ENCODE peak calls at places on chromosomes 12 and 14, in six cellular contexts. One of them, this sample, is unnamed.
A peak's percentile ranks its signal among the peaks of the same experiment; 100 is the strongest.

GRCh38 chr14:72420749-72421452 is 473.0 kb downstream of the DPF3 start:
- DNase-seq in EH: peak; percentile 59
- DNase-seq in heart left ventricle: peak; percentile 78
- DNase-seq in CD4-positive, alpha-beta T cell: peak; percentile 42
- DNase-seq in activated T-cell treated with anti-CD3 and anti-CD28 coated beads for 1 hour: peak; percentile 46
- DNase-seq in stimulated activated effector memory CD8-positive, alpha-beta T cell treated with anti-CD3 and anti-CD28 coated beads, Interleukin-12 subunit alpha, Interleukin-12 subunit beta, amount 100 ng/mL, for 72 hours: peak; percentile 93
- DNase-seq in this sample: peak; percentile 69

GRCh38 chr12:127963926-127964325 is 303.0 kb upstream of the TMEM132C start:
- DNase-seq in EH: peak; percentile 60
- DNase-seq in activated T-cell treated with anti-CD3 and anti-CD28 coated beads for 1 hour: no peak
- DNase-seq in stimulated activated effector memory CD8-positive, alpha-beta T cell treated with anti-CD3 and anti-CD28 coated beads, Interleukin-12 subunit alpha, Interleukin-12 subunit beta, amount 100 ng/mL, for 72 hours: no peak
- DNase-seq in heart left ventricle: no peak
- DNase-seq in CD4-positive, alpha-beta T cell: no peak
- DNase-seq in this sample: no peak

GRCh38 chr12:48934312-48934706 is 9.0 kb upstream of the FKBP11 start:
- DNase-seq in stimulated activated effector memory CD8-positive, alpha-beta T cell treated with anti-CD3 and anti-CD28 coated beads, Interleukin-12 subunit alpha, Interleukin-12 subunit beta, amount 100 ng/mL, for 72 hours: no peak
- DNase-seq in CD4-positive, alpha-beta T cell: no peak
- DNase-seq in heart left ventricle: no peak
- DNase-seq in activated T-cell treated with anti-CD3 and anti-CD28 coated beads for 1 hour: no peak
- DNase-seq in EH: peak; percentile 19
- DNase-seq in this sample: no peak

GRCh38 chr12:71594214-71594948 is 69.3 kb downstream of the ZFC3H1 start:
- DNase-seq in EH: peak; percentile 18
- DNase-seq in CD4-positive, alpha-beta T cell: no peak
- DNase-seq in activated T-cell treated with anti-CD3 and anti-CD28 coated beads for 1 hour: no peak
- DNase-seq in heart left ventricle: no peak
- DNase-seq in stimulated activated effector memory CD8-positive, alpha-beta T cell treated with anti-CD3 and anti-CD28 coated beads, Interleukin-12 subunit alpha, Interleukin-12 subunit beta, amount 100 ng/mL, for 72 hours: no peak
- DNase-seq in this sample: no peak

GRCh38 chr14:48725001-48725734 is 861.0 kb downstream of the RPS29 start:
- DNase-seq in CD4-positive, alpha-beta T cell: no peak
- DNase-seq in activated T-cell treated with anti-CD3 and anti-CD28 coated beads for 1 hour: no peak
- DNase-seq in EH: no peak
- DNase-seq in heart left ventricle: no peak
- DNase-seq in stimulated activated effector memory CD8-positive, alpha-beta T cell treated with anti-CD3 and anti-CD28 coated beads, Interleukin-12 subunit alpha, Interleukin-12 subunit beta, amount 100 ng/mL, for 72 hours: no peak
- DNase-seq in this sample: no peak

GRCh38 chr12:14949631-14950030 is 11.3 kb upstream of the ERP27 start:
- DNase-seq in activated T-cell treated with anti-CD3 and anti-CD28 coated beads for 1 hour: no peak
- DNase-seq in heart left ventricle: no peak
- DNase-seq in stimulated activated effector memory CD8-positive, alpha-beta T cell treated with anti-CD3 and anti-CD28 coated beads, Interleukin-12 subunit alpha, Interleukin-12 subunit beta, amount 100 ng/mL, for 72 hours: no peak
- DNase-seq in EH: no peak
- DNase-seq in CD4-positive, alpha-beta T cell: no peak
- DNase-seq in this sample: no peak

GRCh38 chr12:131908716-131909595 is 14.5 kb downstream of the ULK1 start:
- DNase-seq in heart left ventricle: no peak
- DNase-seq in stimulated activated effector memory CD8-positive, alpha-beta T cell treated with anti-CD3 and anti-CD28 coated beads, Interleukin-12 subunit alpha, Interleukin-12 subunit beta, amount 100 ng/mL, for 72 hours: no peak
- DNase-seq in activated T-cell treated with anti-CD3 and anti-CD28 coated beads for 1 hour: no peak
- DNase-seq in CD4-positive, alpha-beta T cell: no peak
- DNase-seq in EH: no peak
- DNase-seq in this sample: no peak

GRCh38 chr14:26486922-26487321 is 110.9 kb downstream of the NOVA1 start:
- DNase-seq in stimulated activated effector memory CD8-positive, alpha-beta T cell treated with anti-CD3 and anti-CD28 coated beads, Interleukin-12 subunit alpha, Interleukin-12 subunit beta, amount 100 ng/mL, for 72 hours: no peak
- DNase-seq in CD4-positive, alpha-beta T cell: no peak
- DNase-seq in activated T-cell treated with anti-CD3 and anti-CD28 coated beads for 1 hour: no peak
- DNase-seq in heart left ventricle: no peak
- DNase-seq in EH: no peak
- DNase-seq in this sample: no peak

GRCh38 chr14:96086032-96086431 is 46.9 kb downstream of the C14orf132 start:
- DNase-seq in activated T-cell treated with anti-CD3 and anti-CD28 coated beads for 1 hour: no peak
- DNase-seq in heart left ventricle: no peak
- DNase-seq in CD4-positive, alpha-beta T cell: no peak
- DNase-seq in stimulated activated effector memory CD8-positive, alpha-beta T cell treated with anti-CD3 and anti-CD28 coated beads, Interleukin-12 subunit alpha, Interleukin-12 subunit beta, amount 100 ng/mL, for 72 hours: no peak
- DNase-seq in EH: peak; percentile 89
- DNase-seq in this sample: no peak

GRCh38 chr12:16506394-16506793 is 99.6 kb downstream of the LMO3 start:
- DNase-seq in heart left ventricle: no peak
- DNase-seq in CD4-positive, alpha-beta T cell: no peak
- DNase-seq in activated T-cell treated with anti-CD3 and anti-CD28 coated beads for 1 hour: no peak
- DNase-seq in stimulated activated effector memory CD8-positive, alpha-beta T cell treated with anti-CD3 and anti-CD28 coated beads, Interleukin-12 subunit alpha, Interleukin-12 subunit beta, amount 100 ng/mL, for 72 hours: no peak
- DNase-seq in EH: no peak
- DNase-seq in this sample: no peak

GRCh38 chr14:69865701-69866365 is 13.4 kb upstream of the SMOC1 start:
- DNase-seq in activated T-cell treated with anti-CD3 and anti-CD28 coated beads for 1 hour: no peak
- DNase-seq in CD4-positive, alpha-beta T cell: no peak
- DNase-seq in heart left ventricle: no peak
- DNase-seq in EH: no peak
- DNase-seq in stimulated activated effector memory CD8-positive, alpha-beta T cell treated with anti-CD3 and anti-CD28 coated beads, Interleukin-12 subunit alpha, Interleukin-12 subunit beta, amount 100 ng/mL, for 72 hours: no peak
- DNase-seq in this sample: no peak

GRCh38 chr14:56143025-56143424 is 24.8 kb downstream of the PELI2 start:
- DNase-seq in activated T-cell treated with anti-CD3 and anti-CD28 coated beads for 1 hour: no peak
- DNase-seq in EH: no peak
- DNase-seq in heart left ventricle: no peak
- DNase-seq in CD4-positive, alpha-beta T cell: no peak
- DNase-seq in stimulated activated effector memory CD8-positive, alpha-beta T cell treated with anti-CD3 and anti-CD28 coated beads, Interleukin-12 subunit alpha, Interleukin-12 subunit beta, amount 100 ng/mL, for 72 hours: no peak
- DNase-seq in this sample: no peak

GRCh38 chr14:69090187-69090789 is 62.6 kb downstream of the DCAF5 start:
- DNase-seq in CD4-positive, alpha-beta T cell: peak; percentile 2
- DNase-seq in EH: peak; percentile 52
- DNase-seq in stimulated activated effector memory CD8-positive, alpha-beta T cell treated with anti-CD3 and anti-CD28 coated beads, Interleukin-12 subunit alpha, Interleukin-12 subunit beta, amount 100 ng/mL, for 72 hours: no peak
- DNase-seq in activated T-cell treated with anti-CD3 and anti-CD28 coated beads for 1 hour: no peak
- DNase-seq in heart left ventricle: no peak
- DNase-seq in this sample: no peak

GRCh38 chr14:98602983-98603382 is 669.0 kb downstream of the BCL11B start:
- DNase-seq in EH: no peak
- DNase-seq in CD4-positive, alpha-beta T cell: no peak
- DNase-seq in heart left ventricle: no peak
- DNase-seq in stimulated activated effector memory CD8-positive, alpha-beta T cell treated with anti-CD3 and anti-CD28 coated beads, Interleukin-12 subunit alpha, Interleukin-12 subunit beta, amount 100 ng/mL, for 72 hours: no peak
- DNase-seq in activated T-cell treated with anti-CD3 and anti-CD28 coated beads for 1 hour: no peak
- DNase-seq in this sample: no peak

GRCh38 chr12:130339946-130340345 is 2.3 kb downstream of the PIWIL1 start:
- DNase-seq in stimulated activated effector memory CD8-positive, alpha-beta T cell treated with anti-CD3 and anti-CD28 coated beads, Interleukin-12 subunit alpha, Interleukin-12 subunit beta, amount 100 ng/mL, for 72 hours: no peak
- DNase-seq in EH: no peak
- DNase-seq in activated T-cell treated with anti-CD3 and anti-CD28 coated beads for 1 hour: no peak
- DNase-seq in CD4-positive, alpha-beta T cell: no peak
- DNase-seq in heart left ventricle: no peak
- DNase-seq in this sample: no peak

GRCh38 chr12:42756841-42757661 is 167.5 kb upstream of the PRICKLE1 start:
- DNase-seq in CD4-positive, alpha-beta T cell: no peak
- DNase-seq in EH: peak; percentile 91
- DNase-seq in stimulated activated effector memory CD8-positive, alpha-beta T cell treated with anti-CD3 and anti-CD28 coated beads, Interleukin-12 subunit alpha, Interleukin-12 subunit beta, amount 100 ng/mL, for 72 hours: no peak
- DNase-seq in activated T-cell treated with anti-CD3 and anti-CD28 coated beads for 1 hour: no peak
- DNase-seq in heart left ventricle: no peak
- DNase-seq in this sample: no peak

GRCh38 chr12:57089259-57090245 is 638 bp downstream of the NAB2 start:
- DNase-seq in activated T-cell treated with anti-CD3 and anti-CD28 coated beads for 1 hour: peak; percentile 36
- DNase-seq in heart left ventricle: peak; percentile 88
- DNase-seq in CD4-positive, alpha-beta T cell: no peak
- DNase-seq in EH: peak; percentile 82
- DNase-seq in stimulated activated effector memory CD8-positive, alpha-beta T cell treated with anti-CD3 and anti-CD28 coated beads, Interleukin-12 subunit alpha, Interleukin-12 subunit beta, amount 100 ng/mL, for 72 hours: peak; percentile 80
- DNase-seq in this sample: no peak

GRCh38 chr12:108962256-108962655 is 58.6 kb downstream of the SVOP start:
- DNase-seq in heart left ventricle: no peak
- DNase-seq in activated T-cell treated with anti-CD3 and anti-CD28 coated beads for 1 hour: no peak
- DNase-seq in EH: no peak
- DNase-seq in CD4-positive, alpha-beta T cell: no peak
- DNase-seq in stimulated activated effector memory CD8-positive, alpha-beta T cell treated with anti-CD3 and anti-CD28 coated beads, Interleukin-12 subunit alpha, Interleukin-12 subunit beta, amount 100 ng/mL, for 72 hours: no peak
- DNase-seq in this sample: no peak

GRCh38 chr12:88952543-88952942 is 372.3 kb upstream of the KITLG start:
- DNase-seq in CD4-positive, alpha-beta T cell: no peak
- DNase-seq in EH: peak; percentile 76
- DNase-seq in heart left ventricle: no peak
- DNase-seq in activated T-cell treated with anti-CD3 and anti-CD28 coated beads for 1 hour: no peak
- DNase-seq in stimulated activated effector memory CD8-positive, alpha-beta T cell treated with anti-CD3 and anti-CD28 coated beads, Interleukin-12 subunit alpha, Interleukin-12 subunit beta, amount 100 ng/mL, for 72 hours: no peak
- DNase-seq in this sample: no peak

GRCh38 chr14:34368115-34368970 is 93.7 kb downstream of the SPTSSA start:
- DNase-seq in heart left ventricle: no peak
- DNase-seq in activated T-cell treated with anti-CD3 and anti-CD28 coated beads for 1 hour: no peak
- DNase-seq in CD4-positive, alpha-beta T cell: no peak
- DNase-seq in EH: no peak
- DNase-seq in stimulated activated effector memory CD8-positive, alpha-beta T cell treated with anti-CD3 and anti-CD28 coated beads, Interleukin-12 subunit alpha, Interleukin-12 subunit beta, amount 100 ng/mL, for 72 hours: no peak
- DNase-seq in this sample: no peak

GRCh38 chr14:50089213-50089612 is 27.2 kb downstream of the VCPKMT start:
- DNase-seq in stimulated activated effector memory CD8-positive, alpha-beta T cell treated with anti-CD3 and anti-CD28 coated beads, Interleukin-12 subunit alpha, Interleukin-12 subunit beta, amount 100 ng/mL, for 72 hours: no peak
- DNase-seq in activated T-cell treated with anti-CD3 and anti-CD28 coated beads for 1 hour: no peak
- DNase-seq in EH: no peak
- DNase-seq in CD4-positive, alpha-beta T cell: peak; percentile 17
- DNase-seq in heart left ventricle: no peak
- DNase-seq in this sample: no peak

GRCh38 chr12:75478395-75478794 is 2.2 kb upstream of the GLIPR1 start:
- DNase-seq in EH: peak; percentile 56
- DNase-seq in heart left ventricle: no peak
- DNase-seq in stimulated activated effector memory CD8-positive, alpha-beta T cell treated with anti-CD3 and anti-CD28 coated beads, Interleukin-12 subunit alpha, Interleukin-12 subunit beta, amount 100 ng/mL, for 72 hours: no peak
- DNase-seq in CD4-positive, alpha-beta T cell: peak; percentile 10
- DNase-seq in activated T-cell treated with anti-CD3 and anti-CD28 coated beads for 1 hour: no peak
- DNase-seq in this sample: no peak

GRCh38 chr12:89845356-89845755 is 136.7 kb upstream of the ATP2B1 start:
- DNase-seq in activated T-cell treated with anti-CD3 and anti-CD28 coated beads for 1 hour: no peak
- DNase-seq in EH: no peak
- DNase-seq in stimulated activated effector memory CD8-positive, alpha-beta T cell treated with anti-CD3 and anti-CD28 coated beads, Interleukin-12 subunit alpha, Interleukin-12 subunit beta, amount 100 ng/mL, for 72 hours: no peak
- DNase-seq in CD4-positive, alpha-beta T cell: no peak
- DNase-seq in heart left ventricle: no peak
- DNase-seq in this sample: no peak

GRCh38 chr12:52495385-52495784 is 2.3 kb upstream of the KRT6A start:
- DNase-seq in activated T-cell treated with anti-CD3 and anti-CD28 coated beads for 1 hour: no peak
- DNase-seq in stimulated activated effector memory CD8-positive, alpha-beta T cell treated with anti-CD3 and anti-CD28 coated beads, Interleukin-12 subunit alpha, Interleukin-12 subunit beta, amount 100 ng/mL, for 72 hours: no peak
- DNase-seq in EH: peak; percentile 5
- DNase-seq in CD4-positive, alpha-beta T cell: no peak
- DNase-seq in heart left ventricle: no peak
- DNase-seq in this sample: no peak

GRCh38 chr12:76637807-76638206 is 78.2 kb upstream of the OSBPL8 start:
- DNase-seq in stimulated activated effector memory CD8-positive, alpha-beta T cell treated with anti-CD3 and anti-CD28 coated beads, Interleukin-12 subunit alpha, Interleukin-12 subunit beta, amount 100 ng/mL, for 72 hours: no peak
- DNase-seq in activated T-cell treated with anti-CD3 and anti-CD28 coated beads for 1 hour: no peak
- DNase-seq in EH: peak; percentile 72
- DNase-seq in CD4-positive, alpha-beta T cell: no peak
- DNase-seq in heart left ventricle: no peak
- DNase-seq in this sample: no peak

GRCh38 chr12:15336772-15337553 is 14.7 kb downstream of the PTPRO start:
- DNase-seq in CD4-positive, alpha-beta T cell: no peak
- DNase-seq in EH: peak; percentile 78
- DNase-seq in heart left ventricle: no peak
- DNase-seq in stimulated activated effector memory CD8-positive, alpha-beta T cell treated with anti-CD3 and anti-CD28 coated beads, Interleukin-12 subunit alpha, Interleukin-12 subunit beta, amount 100 ng/mL, for 72 hours: no peak
- DNase-seq in activated T-cell treated with anti-CD3 and anti-CD28 coated beads for 1 hour: no peak
- DNase-seq in this sample: no peak

GRCh38 chr12:2640281-2640680 is 154.5 kb upstream of the FKBP4 start:
- DNase-seq in heart left ventricle: no peak
- DNase-seq in activated T-cell treated with anti-CD3 and anti-CD28 coated beads for 1 hour: no peak
- DNase-seq in CD4-positive, alpha-beta T cell: no peak
- DNase-seq in EH: no peak
- DNase-seq in stimulated activated effector memory CD8-positive, alpha-beta T cell treated with anti-CD3 and anti-CD28 coated beads, Interleukin-12 subunit alpha, Interleukin-12 subunit beta, amount 100 ng/mL, for 72 hours: no peak
- DNase-seq in this sample: no peak

GRCh38 chr12:29725587-29726320 is 58.0 kb downstream of the TMTC1 start:
- DNase-seq in stimulated activated effector memory CD8-positive, alpha-beta T cell treated with anti-CD3 and anti-CD28 coated beads, Interleukin-12 subunit alpha, Interleukin-12 subunit beta, amount 100 ng/mL, for 72 hours: no peak
- DNase-seq in CD4-positive, alpha-beta T cell: no peak
- DNase-seq in activated T-cell treated with anti-CD3 and anti-CD28 coated beads for 1 hour: no peak
- DNase-seq in heart left ventricle: peak; percentile 82
- DNase-seq in EH: no peak
- DNase-seq in this sample: no peak

GRCh38 chr14:75579882-75580281 is 1.5 kb downstream of the FLVCR2 start:
- DNase-seq in heart left ventricle: no peak
- DNase-seq in activated T-cell treated with anti-CD3 and anti-CD28 coated beads for 1 hour: no peak
- DNase-seq in stimulated activated effector memory CD8-positive, alpha-beta T cell treated with anti-CD3 and anti-CD28 coated beads, Interleukin-12 subunit alpha, Interleukin-12 subunit beta, amount 100 ng/mL, for 72 hours: no peak
- DNase-seq in EH: no peak
- DNase-seq in CD4-positive, alpha-beta T cell: no peak
- DNase-seq in this sample: no peak

GRCh38 chr12:99128246-99128645 is 483.2 kb downstream of the APAF1 start:
- DNase-seq in activated T-cell treated with anti-CD3 and anti-CD28 coated beads for 1 hour: no peak
- DNase-seq in EH: no peak
- DNase-seq in heart left ventricle: no peak
- DNase-seq in stimulated activated effector memory CD8-positive, alpha-beta T cell treated with anti-CD3 and anti-CD28 coated beads, Interleukin-12 subunit alpha, Interleukin-12 subunit beta, amount 100 ng/mL, for 72 hours: no peak
- DNase-seq in CD4-positive, alpha-beta T cell: no peak
- DNase-seq in this sample: no peak

GRCh38 chr14:31265701-31266398 is 58.3 kb upstream of the HECTD1 start:
- DNase-seq in stimulated activated effector memory CD8-positive, alpha-beta T cell treated with anti-CD3 and anti-CD28 coated beads, Interleukin-12 subunit alpha, Interleukin-12 subunit beta, amount 100 ng/mL, for 72 hours: no peak
- DNase-seq in heart left ventricle: no peak
- DNase-seq in EH: peak; percentile 43
- DNase-seq in activated T-cell treated with anti-CD3 and anti-CD28 coated beads for 1 hour: no peak
- DNase-seq in CD4-positive, alpha-beta T cell: no peak
- DNase-seq in this sample: no peak

GRCh38 chr14:58705066-58705465 is 67.3 kb downstream of the DACT1 start:
- DNase-seq in CD4-positive, alpha-beta T cell: no peak
- DNase-seq in stimulated activated effector memory CD8-positive, alpha-beta T cell treated with anti-CD3 and anti-CD28 coated beads, Interleukin-12 subunit alpha, Interleukin-12 subunit beta, amount 100 ng/mL, for 72 hours: no peak
- DNase-seq in EH: peak; percentile 58
- DNase-seq in activated T-cell treated with anti-CD3 and anti-CD28 coated beads for 1 hour: no peak
- DNase-seq in heart left ventricle: no peak
- DNase-seq in this sample: no peak

GRCh38 chr12:25689996-25690501 is 137.0 kb upstream of the LMNTD1 start:
- DNase-seq in heart left ventricle: peak; percentile 62
- DNase-seq in activated T-cell treated with anti-CD3 and anti-CD28 coated beads for 1 hour: no peak
- DNase-seq in EH: peak; percentile 54
- DNase-seq in CD4-positive, alpha-beta T cell: no peak
- DNase-seq in stimulated activated effector memory CD8-positive, alpha-beta T cell treated with anti-CD3 and anti-CD28 coated beads, Interleukin-12 subunit alpha, Interleukin-12 subunit beta, amount 100 ng/mL, for 72 hours: no peak
- DNase-seq in this sample: no peak

GRCh38 chr12:3529281-3529680 is 38.3 kb downstream of the PRMT8 start:
- DNase-seq in heart left ventricle: no peak
- DNase-seq in activated T-cell treated with anti-CD3 and anti-CD28 coated beads for 1 hour: no peak
- DNase-seq in EH: peak; percentile 5
- DNase-seq in CD4-positive, alpha-beta T cell: no peak
- DNase-seq in stimulated activated effector memory CD8-positive, alpha-beta T cell treated with anti-CD3 and anti-CD28 coated beads, Interleukin-12 subunit alpha, Interleukin-12 subunit beta, amount 100 ng/mL, for 72 hours: no peak
- DNase-seq in this sample: no peak

This sample was measured in stimulated activated naive B cell treated with anti-CD40 and anti-IgM and Interleukin-4, amounts not matched to agents 10 μg/mL and 1 μg/mL and 100 μg/mL, for 72 hours.